ENCODE peak calls at places on chromosomes 12 and 14, in five cellular contexts. N is left ventricle myocardium inferior, F is D341Med, U is GM13977, E is cardiac fibroblast. K is an unnamed sample.

GRCh38 chr14:46571970-46572369 is 79.6 kb downstream of the RPL10L start:
- DNase-seq in N (no peak), F (no peak), U (no peak), E (peak; percentile 10), K (no peak)

GRCh38 chr14:57749267-57749666 is 116.6 kb downstream of the SLC35F4 start:
- DNase-seq in N (no peak), F (no peak), U (no peak), E (peak; percentile 84), K (no peak)

GRCh38 chr12:27142102-27142721 is 59.8 kb upstream of the C12orf71 start:
- DNase-seq in N (no peak), F (peak; percentile 78), U (peak; percentile 41), E (peak; percentile 92), K (peak; percentile 37)

GRCh38 chr12:69738351-69739286 is at the start of gene RAB3IP:
- DNase-seq in N (peak; percentile 89), F (peak; percentile 100), U (peak; percentile 99), E (peak; percentile 74), K (peak; percentile 96)

GRCh38 chr12:6829532-6830220 is 1.5 kb downstream of the P3H3 start:
- DNase-seq in N (no peak), F (peak; percentile 76), U (no peak), E (no peak), K (no peak)

GRCh38 chr14:72891666-72892102 is 2.2 kb downstream of the DPF3 start:
- DNase-seq in N (no peak), F (no peak), U (no peak), E (no peak), K (no peak)

GRCh38 chr12:93521225-93521854 is 51.1 kb upstream of the SOCS2 start:
- DNase-seq in N (no peak), F (no peak), U (no peak), E (no peak), K (no peak)

GRCh38 chr12:92431146-92431545 is 271.6 kb upstream of the PLEKHG7 start:
- DNase-seq in N (no peak), F (no peak), U (no peak), E (no peak), K (no peak)

K was measured in cerebellum.